ENCODE peak calls at places on chromosomes 12 and 14, in eight cellular contexts. One of them, this sample, is unnamed.

GRCh38 chr12:103858953-103859601 is 18.0 kb upstream of the NT5DC3 start:
- DNase-seq in skeletal muscle cell: peak
- DNase-seq in fibroblast of pulmonary artery: peak
- DNase-seq in AG10803: peak
- DNase-seq in MG63: peak
- DNase-seq in epithelial cell of esophagus: peak
- DNase-seq in CD4-positive, alpha-beta memory T cell: no peak
- DNase-seq in ovary: no peak
- DNase-seq in this sample: peak

GRCh38 chr12:109744991-109745942 is 31.6 kb downstream of the FAM222A start:
- DNase-seq in skeletal muscle cell: no peak
- DNase-seq in fibroblast of pulmonary artery: no peak
- DNase-seq in AG10803: no peak
- DNase-seq in MG63: no peak
- DNase-seq in epithelial cell of esophagus: peak
- DNase-seq in CD4-positive, alpha-beta memory T cell: no peak
- DNase-seq in ovary: peak
- DNase-seq in this sample: no peak

GRCh38 chr12:116863275-116863767 is 17.9 kb downstream of the HRK start:
- DNase-seq in skeletal muscle cell: no peak
- DNase-seq in fibroblast of pulmonary artery: no peak
- DNase-seq in AG10803: peak
- DNase-seq in MG63: no peak
- DNase-seq in epithelial cell of esophagus: no peak
- DNase-seq in CD4-positive, alpha-beta memory T cell: no peak
- DNase-seq in ovary: no peak
- DNase-seq in this sample: peak

GRCh38 chr12:69502342-69503081 is 32.3 kb downstream of the FRS2 start:
- DNase-seq in skeletal muscle cell: peak
- DNase-seq in fibroblast of pulmonary artery: peak
- DNase-seq in AG10803: peak
- DNase-seq in MG63: peak
- DNase-seq in epithelial cell of esophagus: peak
- DNase-seq in CD4-positive, alpha-beta memory T cell: no peak
- DNase-seq in ovary: no peak
- DNase-seq in this sample: no peak

GRCh38 chr12:90618606-90619005 is 336.4 kb downstream of the CCER1 start:
- DNase-seq in skeletal muscle cell: no peak
- DNase-seq in fibroblast of pulmonary artery: peak
- DNase-seq in AG10803: peak
- DNase-seq in MG63: no peak
- DNase-seq in epithelial cell of esophagus: peak
- DNase-seq in CD4-positive, alpha-beta memory T cell: no peak
- DNase-seq in ovary: no peak
- DNase-seq in this sample: no peak

GRCh38 chr12:110796952-110797351 is 49.8 kb upstream of the CCDC63 start:
- DNase-seq in skeletal muscle cell: no peak
- DNase-seq in fibroblast of pulmonary artery: no peak
- DNase-seq in AG10803: no peak
- DNase-seq in MG63: peak
- DNase-seq in epithelial cell of esophagus: peak
- DNase-seq in CD4-positive, alpha-beta memory T cell: no peak
- DNase-seq in ovary: no peak
- DNase-seq in this sample: no peak

GRCh38 chr12:29153231-29153630 is 4.2 kb downstream of the FAR2 start:
- DNase-seq in skeletal muscle cell: no peak
- DNase-seq in fibroblast of pulmonary artery: no peak
- DNase-seq in AG10803: no peak
- DNase-seq in MG63: no peak
- DNase-seq in epithelial cell of esophagus: no peak
- DNase-seq in CD4-positive, alpha-beta memory T cell: no peak
- DNase-seq in ovary: no peak
- DNase-seq in this sample: no peak

GRCh38 chr14:45810152-45810872 is 557.3 kb upstream of the MIS18BP1 start:
- DNase-seq in skeletal muscle cell: no peak
- DNase-seq in fibroblast of pulmonary artery: no peak
- DNase-seq in AG10803: no peak
- DNase-seq in MG63: no peak
- DNase-seq in epithelial cell of esophagus: peak
- DNase-seq in CD4-positive, alpha-beta memory T cell: no peak
- DNase-seq in ovary: no peak
- DNase-seq in this sample: no peak

GRCh38 chr14:35347323-35348043 is 55.3 kb downstream of the PSMA6 start:
- DNase-seq in skeletal muscle cell: no peak
- DNase-seq in fibroblast of pulmonary artery: no peak
- DNase-seq in AG10803: no peak
- DNase-seq in MG63: no peak
- DNase-seq in epithelial cell of esophagus: no peak
- DNase-seq in CD4-positive, alpha-beta memory T cell: no peak
- DNase-seq in ovary: no peak
- DNase-seq in this sample: no peak

GRCh38 chr12:85920324-85920947 is 46.3 kb downstream of the NTS start:
- DNase-seq in skeletal muscle cell: no peak
- DNase-seq in fibroblast of pulmonary artery: peak
- DNase-seq in AG10803: peak
- DNase-seq in MG63: no peak
- DNase-seq in epithelial cell of esophagus: peak
- DNase-seq in CD4-positive, alpha-beta memory T cell: no peak
- DNase-seq in ovary: no peak
- DNase-seq in this sample: peak

DNA sequence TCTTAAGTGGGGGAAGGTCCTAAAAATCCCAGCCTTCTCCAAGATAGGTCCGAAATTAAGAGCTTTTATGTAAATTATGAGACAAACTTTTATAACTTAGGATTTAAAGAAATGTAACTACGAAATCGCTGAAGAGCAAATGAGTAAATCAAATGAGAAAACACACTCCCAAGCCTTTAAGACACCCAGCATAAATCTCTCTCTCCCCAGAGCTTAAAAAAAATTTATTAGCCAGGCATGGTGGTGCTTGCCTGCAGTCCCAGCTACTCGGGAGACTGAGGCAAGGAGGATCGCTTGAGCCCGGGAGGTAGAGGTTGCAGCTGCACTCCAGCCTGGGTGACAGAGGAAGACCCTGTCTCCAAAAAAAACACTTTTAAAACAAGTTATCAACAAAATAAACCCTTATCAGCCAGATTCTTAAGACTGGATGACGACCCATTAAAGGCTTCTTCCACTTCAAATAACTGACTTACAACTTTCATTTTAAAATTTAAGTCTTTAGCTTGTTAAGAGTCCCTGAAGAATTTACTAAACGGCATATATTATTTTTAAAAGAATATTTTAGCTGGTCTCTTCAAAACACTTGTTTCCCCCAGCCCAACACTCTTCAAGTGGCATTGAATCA is 3.2 kb downstream of the PTGES3 start:
- DNase-seq in skeletal muscle cell: no peak
- DNase-seq in fibroblast of pulmonary artery: no peak
- DNase-seq in AG10803: no peak
- DNase-seq in MG63: no peak
- DNase-seq in epithelial cell of esophagus: no peak
- DNase-seq in CD4-positive, alpha-beta memory T cell: no peak
- DNase-seq in ovary: no peak
- DNase-seq in this sample: no peak
- H3K4me3 ChIP-seq in skeletal muscle cell: peak
- H3K4me3 ChIP-seq in fibroblast of pulmonary artery: peak
- H3K4me3 ChIP-seq in AG10803: peak
- H3K4me3 ChIP-seq in MG63: peak
- H3K4me3 ChIP-seq in epithelial cell of esophagus: peak
- H3K4me3 ChIP-seq in CD4-positive, alpha-beta memory T cell: peak
- H3K4me3 ChIP-seq in ovary: peak
- H3K4me3 ChIP-seq in this sample: peak

GRCh38 chr14:100698066-100698465 is 28.6 kb upstream of the DLK1 start:
- DNase-seq in skeletal muscle cell: no peak
- DNase-seq in fibroblast of pulmonary artery: no peak
- DNase-seq in AG10803: no peak
- DNase-seq in MG63: no peak
- DNase-seq in epithelial cell of esophagus: no peak
- DNase-seq in CD4-positive, alpha-beta memory T cell: no peak
- DNase-seq in ovary: no peak
- DNase-seq in this sample: no peak
- H3K4me3 ChIP-seq in skeletal muscle cell: no peak
- H3K4me3 ChIP-seq in fibroblast of pulmonary artery: no peak
- H3K4me3 ChIP-seq in AG10803: no peak
- H3K4me3 ChIP-seq in MG63: no peak
- H3K4me3 ChIP-seq in epithelial cell of esophagus: no peak
- H3K4me3 ChIP-seq in CD4-positive, alpha-beta memory T cell: no peak
- H3K4me3 ChIP-seq in ovary: no peak
- H3K4me3 ChIP-seq in this sample: no peak

DNA sequence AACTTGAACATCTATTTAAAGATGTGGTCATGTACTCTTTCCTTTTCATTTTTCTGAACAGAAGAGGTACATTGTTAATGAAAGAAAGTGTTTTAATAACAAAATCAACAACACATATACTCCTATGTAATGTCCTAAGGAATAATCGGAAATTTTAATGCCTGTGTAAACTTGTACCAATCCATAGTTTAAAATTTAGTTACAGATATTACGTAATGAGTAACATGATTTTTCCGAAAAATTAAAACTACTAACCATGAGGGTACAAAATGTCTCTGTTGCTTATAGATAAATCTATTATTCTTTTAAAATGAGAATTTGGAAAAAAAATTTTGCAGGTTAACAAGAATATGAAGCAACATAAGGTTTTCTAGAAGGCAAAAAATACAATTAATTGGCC is 220.1 kb downstream of the BCAT1 start:
- DNase-seq in skeletal muscle cell: no peak
- DNase-seq in fibroblast of pulmonary artery: no peak
- DNase-seq in AG10803: no peak
- DNase-seq in MG63: no peak
- DNase-seq in epithelial cell of esophagus: no peak
- DNase-seq in CD4-positive, alpha-beta memory T cell: no peak
- DNase-seq in ovary: no peak
- DNase-seq in this sample: no peak
- H3K4me3 ChIP-seq in skeletal muscle cell: no peak
- H3K4me3 ChIP-seq in fibroblast of pulmonary artery: no peak
- H3K4me3 ChIP-seq in AG10803: no peak
- H3K4me3 ChIP-seq in MG63: no peak
- H3K4me3 ChIP-seq in epithelial cell of esophagus: no peak
- H3K4me3 ChIP-seq in CD4-positive, alpha-beta memory T cell: no peak
- H3K4me3 ChIP-seq in ovary: no peak
- H3K4me3 ChIP-seq in this sample: no peak

DNA sequence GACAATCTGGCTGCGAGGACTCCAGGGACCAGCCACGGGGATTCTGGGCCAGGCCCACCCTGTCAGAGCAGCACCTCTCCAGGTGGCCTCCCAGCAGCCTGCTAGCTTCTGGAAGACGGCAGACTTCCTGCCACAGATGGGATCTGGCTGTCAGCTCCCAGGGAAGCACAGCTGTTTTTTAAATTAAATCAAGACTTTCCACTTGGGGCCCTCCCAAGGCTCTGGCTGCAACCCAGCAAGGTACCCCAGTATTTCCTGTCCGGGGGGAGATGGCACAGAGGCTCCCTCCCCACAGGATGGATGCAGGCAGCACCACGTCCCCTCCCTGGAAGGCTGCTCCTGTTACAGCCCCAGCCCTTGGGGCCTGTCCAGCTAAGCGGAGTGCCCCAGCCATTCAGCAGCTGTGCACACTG is 56.9 kb downstream of the ACTN1 start:
- DNase-seq in skeletal muscle cell: no peak
- DNase-seq in fibroblast of pulmonary artery: no peak
- DNase-seq in AG10803: no peak
- DNase-seq in MG63: no peak
- DNase-seq in epithelial cell of esophagus: no peak
- DNase-seq in CD4-positive, alpha-beta memory T cell: no peak
- DNase-seq in ovary: no peak
- DNase-seq in this sample: peak
- H3K4me3 ChIP-seq in skeletal muscle cell: no peak
- H3K4me3 ChIP-seq in fibroblast of pulmonary artery: no peak
- H3K4me3 ChIP-seq in AG10803: no peak
- H3K4me3 ChIP-seq in MG63: no peak
- H3K4me3 ChIP-seq in epithelial cell of esophagus: no peak
- H3K4me3 ChIP-seq in CD4-positive, alpha-beta memory T cell: no peak
- H3K4me3 ChIP-seq in ovary: no peak
- H3K4me3 ChIP-seq in this sample: no peak

DNA sequence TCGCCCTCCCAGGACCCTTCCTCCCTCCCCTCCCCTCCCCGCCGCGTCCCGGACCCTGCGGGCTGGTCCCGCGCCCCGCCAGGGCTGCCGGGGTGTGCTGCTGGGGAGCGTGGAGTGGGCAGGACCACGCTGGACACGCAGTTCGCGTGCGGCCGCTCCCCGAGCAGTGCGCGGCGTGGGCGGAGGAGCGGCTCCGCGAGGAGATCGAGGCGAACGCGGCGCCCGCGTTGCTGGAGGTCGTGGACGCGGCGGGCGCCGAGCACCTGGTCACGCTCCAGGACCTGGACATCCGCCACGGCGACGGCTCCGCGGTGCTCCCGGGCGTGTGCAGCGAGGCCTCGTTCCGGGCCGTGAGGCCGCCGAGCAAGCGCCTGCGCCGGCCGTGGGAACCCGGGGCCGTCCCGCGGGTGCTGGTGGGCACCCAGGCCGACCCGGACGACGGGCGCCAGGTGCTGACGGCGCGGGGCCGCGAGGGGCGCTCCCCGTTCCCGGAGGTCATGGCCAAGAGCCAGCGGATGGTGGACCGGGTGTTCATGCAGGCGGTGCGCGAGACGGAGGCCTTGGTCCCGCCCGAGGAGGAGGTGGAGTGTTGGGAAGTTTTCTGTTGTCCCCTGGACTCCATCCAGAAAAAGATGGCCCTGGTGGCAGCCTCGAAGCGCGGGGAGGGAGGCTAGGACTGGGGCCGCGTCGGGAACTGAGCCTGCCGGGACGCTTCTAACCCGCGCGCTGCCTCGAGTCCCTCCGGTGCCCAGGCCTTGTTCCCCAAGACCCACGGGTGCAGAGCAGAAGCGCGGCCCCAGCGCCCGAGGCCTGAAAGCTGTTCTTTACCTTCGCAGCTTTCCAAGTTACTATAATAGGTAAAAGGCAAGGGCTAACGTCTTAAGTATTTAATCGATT is 54.7 kb upstream of the EIF5 start:
- DNase-seq in skeletal muscle cell: no peak
- DNase-seq in fibroblast of pulmonary artery: no peak
- DNase-seq in AG10803: no peak
- DNase-seq in MG63: no peak
- DNase-seq in epithelial cell of esophagus: no peak
- DNase-seq in CD4-positive, alpha-beta memory T cell: no peak
- DNase-seq in ovary: peak
- DNase-seq in this sample: no peak
- H3K4me3 ChIP-seq in skeletal muscle cell: no peak
- H3K4me3 ChIP-seq in fibroblast of pulmonary artery: no peak
- H3K4me3 ChIP-seq in AG10803: no peak
- H3K4me3 ChIP-seq in MG63: no peak
- H3K4me3 ChIP-seq in epithelial cell of esophagus: no peak
- H3K4me3 ChIP-seq in CD4-positive, alpha-beta memory T cell: no peak
- H3K4me3 ChIP-seq in ovary: peak
- H3K4me3 ChIP-seq in this sample: no peak

GRCh38 chr14:95198320-95198719 is 41.0 kb upstream of the DICER1 start:
- DNase-seq in skeletal muscle cell: no peak
- DNase-seq in fibroblast of pulmonary artery: no peak
- DNase-seq in AG10803: no peak
- DNase-seq in MG63: no peak
- DNase-seq in epithelial cell of esophagus: no peak
- DNase-seq in CD4-positive, alpha-beta memory T cell: no peak
- DNase-seq in ovary: no peak
- DNase-seq in this sample: no peak
- H3K4me3 ChIP-seq in skeletal muscle cell: no peak
- H3K4me3 ChIP-seq in fibroblast of pulmonary artery: no peak
- H3K4me3 ChIP-seq in AG10803: no peak
- H3K4me3 ChIP-seq in MG63: no peak
- H3K4me3 ChIP-seq in epithelial cell of esophagus: no peak
- H3K4me3 ChIP-seq in CD4-positive, alpha-beta memory T cell: no peak
- H3K4me3 ChIP-seq in ovary: no peak
- H3K4me3 ChIP-seq in this sample: no peak

This sample was measured in HFF-Myc.